ENCODE peak calls at places on chromosomes 16 and 17, in seven cellular contexts. M is mesendoderm, W is trophoblast cell, D is neuronal stem cell, C is IMR-90, E is mesenchymal stem cell, K is H1. U is an unnamed sample.

GRCh38 chr17:27323538-27324212 is 29.8 kb downstream of the WSB1 start:
- DNase-seq in M (peak; percentile 66), W (peak; percentile 37), D (no peak), C (peak; percentile 16), E (peak; percentile 62), K (no peak), U (peak; percentile 67)

GRCh38 chr17:22435231-22435974 is 743.1 kb downstream of the KCNJ18 start:
- DNase-seq in M (no peak), W (no peak), D (no peak), C (no peak), E (no peak), K (no peak), U (no peak)

GRCh38 chr16:76278976-76279375 is 1.8 kb downstream of the CNTNAP4 start:
- DNase-seq in M (peak; percentile 60), W (no peak), D (no peak), C (no peak), E (peak; percentile 52), K (no peak), U (no peak)

GRCh38 chr17:47720754-47721533 is 12.1 kb upstream of the TBX21 start:
- DNase-seq in M (peak; percentile 77), W (peak; percentile 32), D (no peak), C (no peak), E (peak; percentile 65), K (no peak), U (peak; percentile 74)

GRCh38 chr16:17228048-17228707 is 242.6 kb downstream of the XYLT1 start:
- DNase-seq in M (peak; percentile 66), W (peak; percentile 65), D (no peak), C (no peak), E (no peak), K (no peak), U (no peak)

GRCh38 chr16:84143784-84144199 is 1.2 kb downstream of the HSDL1 start:
- DNase-seq in M (peak; percentile 47), W (no peak), D (no peak), C (no peak), E (peak; percentile 12), K (no peak), U (no peak)

GRCh38 chr17:4939554-4939803 is 367 bp downstream of the SLC25A11 start:
- DNase-seq in M (no peak), W (no peak), D (no peak), C (no peak), E (no peak), K (no peak), U (no peak)

GRCh38 chr17:72135546-72136325 is 14.9 kb downstream of the SOX9 start:
- DNase-seq in M (no peak), W (no peak), D (no peak), C (no peak), E (no peak), K (no peak), U (no peak)

GRCh38 chr17:77725851-77726250 is 232.7 kb upstream of the TNRC6C start:
- DNase-seq in M (no peak), W (no peak), D (no peak), C (no peak), E (no peak), K (no peak), U (peak; percentile 22)

GRCh38 chr17:38464723-38465419 is 36.6 kb downstream of the ARHGAP23 start:
- DNase-seq in M (no peak), W (no peak), D (no peak), C (peak; percentile 94), E (peak; percentile 93), K (no peak), U (no peak)

GRCh38 chr17:55577687-55578086 is 66.4 kb upstream of the SMIM36 start:
- DNase-seq in M (no peak), W (no peak), D (no peak), C (peak; percentile 19), E (no peak), K (no peak), U (no peak)

GRCh38 chr17:57861000-57861736 is 11.3 kb upstream of the MRPS23 start:
- DNase-seq in M (peak; percentile 85), W (no peak), D (no peak), C (peak; percentile 60), E (peak; percentile 85), K (no peak), U (peak; percentile 70)

GRCh38 chr17:39170051-39170450 is 4.1 kb upstream of the ARL5C start:
- DNase-seq in M (no peak), W (no peak), D (no peak), C (no peak), E (no peak), K (no peak), U (no peak)

GRCh38 chr16:19400709-19401108 is 17.0 kb upstream of the TMC5 start:
- DNase-seq in M (peak; percentile 15), W (peak; percentile 54), D (no peak), C (no peak), E (no peak), K (peak; percentile 15), U (peak; percentile 49)

GRCh38 chr16:68396481-68396880 is 51.8 kb downstream of the SMPD3 start:
- DNase-seq in M (no peak), W (no peak), D (no peak), C (peak; percentile 58), E (peak; percentile 30), K (no peak), U (no peak)

GRCh38 chr16:65426484-65426883 is 304.6 kb upstream of the CDH11 start:
- DNase-seq in M (no peak), W (no peak), D (no peak), C (no peak), E (no peak), K (no peak), U (no peak)

GRCh38 chr16:8989099-8989878 is 25.6 kb upstream of the USP7 start:
- DNase-seq in M (no peak), W (no peak), D (no peak), C (no peak), E (peak; percentile 5), K (no peak), U (no peak)

GRCh38 chr17:27649929-27650328 is 18.9 kb downstream of the LGALS9 start:
- DNase-seq in M (no peak), W (peak; percentile 16), D (no peak), C (no peak), E (no peak), K (no peak), U (no peak)

GRCh38 chr16:68019167-68019680 is 3.5 kb upstream of the DPEP2NB start:
- DNase-seq in M (peak; percentile 70), W (no peak), D (no peak), C (no peak), E (no peak), K (no peak), U (no peak)

GRCh38 chr17:38728290-38728831 is 1.8 kb upstream of the CISD3 start:
- DNase-seq in M (no peak), W (no peak), D (no peak), C (no peak), E (no peak), K (no peak), U (no peak)

GRCh38 chr16:66364117-66364958 is 2.2 kb upstream of the CDH5 start:
- DNase-seq in M (peak; percentile 51), W (no peak), D (no peak), C (no peak), E (peak; percentile 20), K (no peak), U (no peak)

GRCh38 chr16:65769055-65769465 is 597.4 kb upstream of the CDH5 start:
- DNase-seq in M (peak; percentile 91), W (peak; percentile 79), D (no peak), C (peak; percentile 59), E (peak; percentile 5), K (no peak), U (no peak)

GRCh38 chr16:28140788-28141618 is 70.8 kb downstream of the XPO6 start:
- DNase-seq in M (no peak), W (no peak), D (no peak), C (no peak), E (peak; percentile 43), K (no peak), U (no peak)

GRCh38 chr16:81495321-81496234 is 51.0 kb downstream of the CMIP start:
- DNase-seq in M (no peak), W (no peak), D (no peak), C (no peak), E (no peak), K (no peak), U (no peak)

GRCh38 chr17:16189791-16190348 is 25.5 kb downstream of the NCOR1 start:
- DNase-seq in M (no peak), W (no peak), D (no peak), C (no peak), E (no peak), K (no peak), U (no peak)

GRCh38 chr17:3727041-3727440 is 3.3 kb downstream of the HASPIN start:
- DNase-seq in M (no peak), W (no peak), D (no peak), C (no peak), E (no peak), K (no peak), U (no peak)
- H2AK5ac ChIP-seq in M (no peak overlapping the region), W (no peak overlapping the region), D (no peak overlapping the region), C (no peak overlapping the region), E (no peak overlapping the region), K (no peak overlapping the region), U (no peak overlapping the region)

DNA sequence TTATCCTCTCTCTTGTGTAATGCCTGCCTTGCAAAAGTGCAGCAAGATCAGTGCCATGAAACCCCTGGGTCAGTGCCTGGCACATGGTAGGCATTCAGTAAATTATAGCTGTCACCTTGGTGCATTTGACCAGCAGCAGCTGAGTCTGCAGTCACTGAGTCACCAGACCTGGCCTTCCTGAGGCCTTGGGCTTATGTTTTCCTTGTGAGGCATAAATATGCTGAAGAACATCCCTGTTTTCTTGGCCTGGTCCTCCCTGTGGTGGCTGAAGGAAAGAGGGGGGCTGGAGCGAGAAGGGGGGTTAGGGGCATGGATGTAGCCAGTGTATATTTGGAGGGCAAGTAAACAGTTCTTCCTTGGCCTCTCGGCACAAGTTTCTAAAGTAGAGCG is 26.4 kb downstream of the EPN2 start:
- DNase-seq in M (no peak), W (peak; percentile 55), D (no peak), C (peak; percentile 76), E (peak; percentile 77), K (no peak), U (no peak)
- H3K27ac ChIP-seq in M (no peak overlapping the region), W (peak overlapping the region; percentile 60), D (no peak overlapping the region), C (peak overlapping the region; percentile 37), E (peak overlapping the region; percentile 8), K (no peak overlapping the region), U (no peak overlapping the region)

GRCh38 chr16:57805176-57805575 is 2.9 kb upstream of the KIFC3 start:
- DNase-seq in M (no peak), W (no peak), D (no peak), C (no peak), E (no peak), K (no peak), U (no peak)

GRCh38 chr16:57807968-57808528 is 5.8 kb upstream of the KIFC3 start:
- DNase-seq in M (peak; percentile 96), W (peak; percentile 98), D (no peak), C (peak; percentile 91), E (peak; percentile 87), K (no peak), U (peak; percentile 79)

GRCh38 chr16:57808589-57808988 is 6.3 kb upstream of the KIFC3 start:
- DNase-seq in M (no peak), W (no peak), D (no peak), C (no peak), E (no peak), K (no peak), U (no peak)

GRCh38 chr16:57809276-57809793 is 7.0 kb upstream of the KIFC3 start:
- DNase-seq in M (no peak), W (no peak), D (no peak), C (no peak), E (no peak), K (no peak), U (no peak)

GRCh38 chr16:57807252-57807967 is 5.1 kb upstream of the KIFC3 start:
- DNase-seq in M (peak; percentile 58), W (no peak), D (no peak), C (no peak), E (peak; percentile 25), K (no peak), U (no peak)
- H2AK5ac ChIP-seq in M (peak overlapping the region; percentile 80), W (no peak overlapping the region), D (no peak overlapping the region), C (peak overlapping the region; percentile 85), E (peak overlapping the region; percentile 96), K (no peak overlapping the region), U (no peak overlapping the region)

GRCh38 chr17:82246040-82246364 is 17.2 kb downstream of the SLC16A3 start:
- DNase-seq in M (no peak), W (no peak), D (no peak), C (no peak), E (no peak), K (no peak), U (no peak)
- H3K27ac ChIP-seq in M (no peak overlapping the region), W (no peak overlapping the region), D (no peak overlapping the region), C (no peak overlapping the region), E (peak overlapping the region; percentile 56), K (no peak overlapping the region), U (no peak overlapping the region)

U was measured in H9.